ENCODE peak calls at places on chromosome 1, in six cellular contexts. M, R, U, F, B and N are unnamed samples.

GRCh38 chr1:35220976-35221375 is 28.0 kb upstream of the SFPQ start:
- DNase-seq in M (no peak), R (no peak), U (no peak), F (no peak), B (no peak), N (no peak)

GRCh38 chr1:156625436-156626078 is 6.3 kb downstream of the HAPLN2 start:
- DNase-seq in M (peak), R (peak), U (peak), F (peak), B (peak), N (peak)

GRCh38 chr1:28582248-28582615 is 9.8 kb upstream of the RAB42 start:
- DNase-seq in M (no peak), R (no peak), U (no peak), F (no peak), B (no peak), N (no peak)

GRCh38 chr1:26278835-26279597 is 870 bp upstream of the SH3BGRL3 start:
- DNase-seq in M (no peak), R (no peak), U (peak), F (no peak), B (no peak), N (no peak)

GRCh38 chr1:91650764-91651163 is 150.1 kb downstream of the CDC7 start:
- DNase-seq in M (no peak), R (no peak), U (peak), F (no peak), B (no peak), N (no peak)

GRCh38 chr1:53586765-53587164 is 127.6 kb downstream of the DMRTB1 start:
- DNase-seq in M (no peak), R (no peak), U (no peak), F (no peak), B (no peak), N (no peak)

GRCh38 chr1:158118713-158119402 is 61.8 kb upstream of the CD1D start:
- DNase-seq in M (no peak), R (no peak), U (no peak), F (no peak), B (no peak), N (no peak)

GRCh38 chr1:162213281-162213909 is 143.9 kb downstream of the NOS1AP start:
- DNase-seq in M (peak), R (no peak), U (peak), F (no peak), B (no peak), N (no peak)

GRCh38 chr1:218301217-218301616 is 16.1 kb downstream of the RRP15 start:
- DNase-seq in M (no peak), R (no peak), U (no peak), F (no peak), B (no peak), N (no peak)

GRCh38 chr1:155801149-155801548 is 55.9 kb downstream of the GON4L start:
- DNase-seq in M (no peak), R (no peak), U (no peak), F (no peak), B (no peak), N (no peak)

GRCh38 chr1:54464477-54465146 is 58.4 kb upstream of the SSBP3 start:
- DNase-seq in M (peak), R (no peak), U (peak), F (no peak), B (no peak), N (no peak)

GRCh38 chr1:15406911-15407559 is 2.7 kb upstream of the EFHD2 start:
- DNase-seq in M (no peak), R (no peak), U (peak), F (no peak), B (no peak), N (no peak)

GRCh38 chr1:109425902-109426277 is 358 bp downstream of the PSMA5 start:
- DNase-seq in M (no peak), R (peak), U (no peak), F (peak), B (no peak), N (peak)

GRCh38 chr1:54372978-54373377 is 33.2 kb downstream of the SSBP3 start:
- DNase-seq in M (no peak), R (no peak), U (no peak), F (no peak), B (no peak), N (no peak)

GRCh38 chr1:17251699-17252376 is 2.9 kb downstream of the PADI3 start:
- DNase-seq in M (no peak), R (no peak), U (no peak), F (no peak), B (no peak), N (no peak)

GRCh38 chr1:224592636-224593579 is 23.2 kb upstream of the CNIH3 start:
- DNase-seq in M (no peak), R (no peak), U (no peak), F (no peak), B (no peak), N (no peak)

GRCh38 chr1:185170291-185170848 is 13.4 kb downstream of the SWT1 start:
- DNase-seq in M (no peak), R (no peak), U (no peak), F (no peak), B (peak), N (no peak)

GRCh38 chr1:227374846-227375245 is 56.6 kb upstream of the CDC42BPA start:
- DNase-seq in M (no peak), R (no peak), U (no peak), F (no peak), B (no peak), N (no peak)

GRCh38 chr1:99849413-99849743 is 783 bp upstream of the AGL start:
- DNase-seq in M (no peak), R (no peak), U (no peak), F (no peak), B (no peak), N (no peak)

GRCh38 chr1:30777060-30777905 is 19.7 kb upstream of the LAPTM5 start:
- DNase-seq in M (no peak), R (no peak), U (no peak), F (no peak), B (no peak), N (no peak)

GRCh38 chr1:51850420-51851297 is 27.9 kb downstream of the NRDC start:
- DNase-seq in M (no peak), R (no peak), U (no peak), F (no peak), B (peak), N (no peak)

GRCh38 chr1:243793298-243793697 is 56.7 kb downstream of the AKT3 start:
- DNase-seq in M (no peak), R (no peak), U (no peak), F (no peak), B (no peak), N (no peak)

GRCh38 chr1:91830242-91831131 is 55.5 kb downstream of the TGFBR3 start:
- DNase-seq in M (peak), R (no peak), U (peak), F (no peak), B (peak), N (no peak)